ENCODE peak calls at places on chromosomes 12 and 14, in nine cellular contexts. L, H, W, C, G, K, E, I and D are unnamed samples.

GRCh38 chr12:95072900-95073697 is at the start of gene NR2C1:
- DNase-seq in L (peak; percentile 95), H (peak; percentile 76), W (peak; percentile 91), C (peak; percentile 91), G (peak; percentile 88), K (peak; percentile 63), E (peak; percentile 87), I (peak; percentile 91), D (peak; percentile 47)

GRCh38 chr14:103696027-103696402 is 19.2 kb downstream of the XRCC3 start:
- DNase-seq in L (no peak), H (no peak), W (no peak), C (no peak), G (no peak), K (no peak), E (no peak), I (no peak), D (no peak)

GRCh38 chr14:90785474-90785873 is 30.8 kb downstream of the TTC7B start:
- DNase-seq in L (peak; percentile 25), H (peak; percentile 15), W (no peak), C (peak; percentile 34), G (no peak), K (no peak), E (no peak), I (no peak), D (no peak)

GRCh38 chr12:93812616-93813015 is 135.4 kb downstream of the CRADD start:
- DNase-seq in L (peak; percentile 57), H (no peak), W (no peak), C (peak; percentile 95), G (peak; percentile 84), K (no peak), E (no peak), I (no peak), D (no peak)

GRCh38 chr14:33730163-33730562 is 220.7 kb downstream of the EGLN3 start:
- DNase-seq in L (no peak), H (no peak), W (no peak), C (no peak), G (no peak), K (no peak), E (no peak), I (no peak), D (no peak)

GRCh38 chr12:87127272-87127671 is 871.1 kb upstream of the MGAT4C start:
- DNase-seq in L (peak; percentile 83), H (no peak), W (no peak), C (peak; percentile 55), G (peak; percentile 85), K (no peak), E (no peak), I (no peak), D (no peak)

GRCh38 chr12:111406474-111407370 is 999 bp downstream of the SH2B3 start:
- DNase-seq in L (no peak), H (no peak), W (peak; percentile 62), C (no peak), G (no peak), K (no peak), E (no peak), I (no peak), D (no peak)

GRCh38 chr12:12560587-12561304 is 1.9 kb downstream of the DUSP16 start:
- DNase-seq in L (peak; percentile 57), H (peak; percentile 85), W (peak; percentile 65), C (peak; percentile 58), G (peak; percentile 65), K (peak; percentile 66), E (peak; percentile 58), I (peak; percentile 62), D (no peak)

GRCh38 chr12:116646901-116647300 is 87.7 kb downstream of the MAP1LC3B2 start:
- DNase-seq in L (no peak), H (no peak), W (no peak), C (no peak), G (no peak), K (no peak), E (no peak), I (no peak), D (no peak)

GRCh38 chr14:78074546-78074945 is 95.6 kb upstream of the NRXN3 start:
- DNase-seq in L (no peak), H (no peak), W (no peak), C (no peak), G (no peak), K (no peak), E (no peak), I (no peak), D (no peak)

GRCh38 chr12:124408822-124409517 is 114.1 kb downstream of the RFLNA start:
- DNase-seq in L (no peak), H (no peak), W (no peak), C (no peak), G (no peak), K (no peak), E (no peak), I (no peak), D (no peak)

GRCh38 chr14:36313206-36313605 is 7.2 kb downstream of the MBIP start:
- DNase-seq in L (no peak), H (no peak), W (no peak), C (no peak), G (no peak), K (no peak), E (no peak), I (no peak), D (no peak)

GRCh38 chr14:81231540-81231939 is 10.8 kb upstream of the GTF2A1 start:
- DNase-seq in L (no peak), H (no peak), W (no peak), C (no peak), G (no peak), K (no peak), E (no peak), I (no peak), D (no peak)

DNA sequence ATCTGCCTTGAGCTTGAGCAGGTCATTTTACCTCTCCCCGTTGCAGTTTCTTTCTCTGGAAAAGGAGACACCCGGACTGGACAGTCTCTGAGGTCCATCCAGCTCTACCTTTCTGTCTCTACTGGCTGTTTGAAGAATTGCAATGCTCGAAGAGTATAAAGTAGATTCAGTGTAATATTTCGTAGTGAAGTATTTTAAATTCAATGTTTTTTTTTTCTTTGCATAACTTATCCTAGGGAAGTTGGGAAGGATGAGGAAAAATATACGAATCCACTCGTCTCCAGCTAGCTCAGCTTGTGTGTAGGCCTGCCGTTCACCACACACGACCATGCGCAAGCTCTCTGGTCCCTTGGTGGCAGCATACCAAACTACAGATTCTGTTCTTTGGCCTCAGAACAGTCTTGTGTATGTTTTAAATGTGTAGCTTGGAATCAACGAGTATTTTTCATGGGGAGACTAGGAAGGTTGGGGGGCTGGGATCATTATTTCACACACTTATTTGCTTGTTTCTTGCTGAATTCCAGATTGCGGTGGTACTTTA is 307.9 kb downstream of the CACNA1C start:
- DNase-seq in L (no peak), H (no peak), W (no peak), C (no peak), G (no peak), K (no peak), E (no peak), I (no peak), D (no peak)
- TF ChIP-seq CTCF in L (peak; percentile 9), H (peak; percentile 16), W (no peak), C (peak; percentile 26), G (peak; percentile 39), K (peak; percentile 27), E (peak; percentile 62), I (no peak), D (no peak)

DNA sequence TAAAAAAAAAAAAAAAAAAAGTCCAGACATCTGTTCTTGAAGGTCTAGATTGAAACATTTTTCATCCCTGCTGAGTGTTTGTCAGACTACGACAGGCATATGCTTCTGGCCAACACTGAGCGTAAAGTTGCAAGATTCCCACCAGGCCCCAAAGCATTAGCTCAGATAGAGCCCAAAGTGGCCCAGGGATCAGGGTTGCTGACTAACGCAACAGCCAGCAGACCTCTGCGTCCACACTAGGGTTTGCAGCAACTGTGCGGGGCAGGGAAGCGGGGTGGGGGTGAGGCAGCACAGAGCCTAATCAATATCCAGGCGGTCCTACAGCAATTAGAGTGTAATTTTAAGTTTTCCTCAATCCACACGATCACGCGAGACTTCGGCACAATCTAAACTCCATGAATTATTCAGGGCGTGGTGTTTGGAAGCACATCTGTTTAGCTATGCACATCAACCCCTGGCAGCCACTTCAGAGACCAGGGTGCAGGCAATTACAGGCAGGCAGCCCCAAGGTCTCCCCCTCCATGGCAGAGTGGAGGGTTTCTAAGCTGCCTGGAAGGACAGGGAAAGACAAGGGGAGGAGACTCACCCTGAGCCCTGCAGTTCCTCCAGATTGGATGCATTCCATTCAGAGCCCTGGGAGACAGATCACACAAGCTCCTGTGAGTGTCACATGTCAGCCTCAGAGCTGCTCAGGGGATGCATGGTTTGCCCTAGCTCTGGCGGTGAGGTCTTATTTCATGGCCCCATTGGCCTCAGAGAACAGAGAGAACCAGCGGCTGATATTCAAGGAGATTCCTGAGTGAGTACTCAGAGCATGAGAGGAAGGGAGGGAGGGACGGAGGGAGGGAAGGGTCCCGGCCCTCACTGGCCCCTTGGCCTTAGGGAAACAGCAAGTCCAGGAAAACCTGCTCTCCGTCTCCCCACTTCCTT is 55.4 kb downstream of the SSH1 start:
- DNase-seq in L (peak; percentile 84), H (no peak), W (no peak), C (peak; percentile 88), G (peak; percentile 80), K (no peak), E (no peak), I (no peak), D (no peak)
- H3K4me3 ChIP-seq in L (peak overlapping the region; percentile 12), H (no peak overlapping the region), W (no peak overlapping the region), C (peak overlapping the region; percentile 46), G (peak overlapping the region; percentile 46), K (no peak overlapping the region), E (no peak overlapping the region), I (no peak overlapping the region), D (peak overlapping the region; percentile 39)

GRCh38 chr12:103208006-103208405 is 250.5 kb downstream of the ASCL1 start:
- DNase-seq in L (no peak), H (no peak), W (no peak), C (no peak), G (no peak), K (no peak), E (no peak), I (no peak), D (no peak)

GRCh38 chr12:103205906-103206305 is 248.4 kb downstream of the ASCL1 start:
- DNase-seq in L (no peak), H (no peak), W (no peak), C (no peak), G (no peak), K (no peak), E (no peak), I (no peak), D (no peak)
- TF ChIP-seq CTCF in L (no peak), H (no peak), W (no peak), C (no peak), G (no peak), K (no peak), E (no peak), I (no peak), D (no peak)

DNA sequence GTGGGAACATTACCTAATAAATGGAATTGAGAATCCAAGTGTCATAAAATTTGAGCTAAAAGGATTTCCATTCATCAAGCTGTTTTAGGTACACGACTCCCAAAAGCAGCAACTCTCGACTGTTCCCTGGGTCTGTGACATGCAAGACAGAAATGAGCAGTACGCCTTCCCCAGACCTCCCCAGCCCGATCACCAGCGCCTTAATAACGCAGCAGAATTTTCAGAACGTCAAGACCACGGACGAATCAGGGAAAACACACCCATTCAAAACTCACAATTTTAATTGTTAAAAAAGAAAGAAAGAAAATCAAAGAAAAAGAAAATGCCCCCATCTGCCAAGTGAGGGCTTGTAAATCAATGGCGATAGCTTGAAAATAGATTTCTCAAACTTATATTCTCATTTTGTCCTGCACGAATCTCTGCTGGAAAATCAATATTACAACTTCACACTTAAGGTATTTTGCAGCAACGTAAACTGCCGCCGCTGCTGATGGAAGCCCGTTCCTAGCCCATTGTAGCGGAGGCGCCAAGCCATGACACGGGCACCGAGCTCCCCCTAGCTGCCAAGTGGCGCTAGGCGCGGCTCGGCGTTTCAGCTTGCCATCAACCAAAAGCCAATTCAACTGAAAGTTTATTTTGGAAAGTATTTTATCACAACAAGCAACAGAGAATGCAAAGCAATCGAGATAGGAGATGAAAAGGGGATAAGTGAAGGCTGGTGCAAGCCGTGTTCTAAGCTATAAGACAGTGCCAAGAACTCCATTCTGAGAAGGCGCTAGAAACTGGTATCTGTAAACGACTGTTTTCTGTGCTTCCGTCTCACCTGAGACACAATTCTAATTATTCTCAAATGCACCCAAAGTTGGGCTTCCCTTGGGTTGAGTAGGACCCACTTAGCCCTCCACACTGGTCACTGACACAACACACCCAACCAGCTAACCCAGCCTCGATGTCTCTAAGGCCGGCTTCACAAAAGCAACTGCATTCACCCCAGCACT is 5.5 kb downstream of the BCL11B start:
- DNase-seq in L (peak; percentile 67), H (no peak), W (peak; percentile 69), C (peak; percentile 62), G (peak; percentile 58), K (no peak), E (peak; percentile 24), I (peak; percentile 91), D (peak; percentile 12)
- H3K4me3 ChIP-seq in L (no peak overlapping the region), H (no peak overlapping the region), W (no peak overlapping the region), C (peak overlapping the region; percentile 43), G (peak overlapping the region; percentile 11), K (no peak overlapping the region), E (no peak overlapping the region), I (peak overlapping the region; percentile 87), D (no peak overlapping the region)